ENCODE peak calls at places on chromosomes 3 and 15, in six cellular contexts. P is tibial artery, S is AG10803, V is kidney, K is GM23338, O is left lung. N is an unnamed sample.

GRCh38 chr15:68800875-68801274 is 19.8 kb downstream of the ANP32A start:
- DNase-seq in P (no peak), S (no peak), V (no peak), K (no peak), O (no peak), N (no peak)

GRCh38 chr15:43274136-43274535 is 7.4 kb upstream of the TGM5 start:
- DNase-seq in P (no peak), S (peak), V (no peak), K (no peak), O (no peak), N (no peak)

GRCh38 chr15:55552926-55553325 is 35.2 kb downstream of the PYGO1 start:
- DNase-seq in P (no peak), S (peak), V (peak), K (peak), O (no peak), N (peak)

GRCh38 chr3:119352863-119353527 is 58.8 kb downstream of the ARHGAP31 start:
- DNase-seq in P (no peak), S (peak), V (no peak), K (peak), O (no peak), N (peak)

GRCh38 chr3:177615015-177615414 is 417.7 kb upstream of the TBL1XR1 start:
- DNase-seq in P (peak), S (peak), V (peak), K (no peak), O (peak), N (peak)

GRCh38 chr15:84608707-84609284 is 8.0 kb downstream of the ZSCAN2 start:
- DNase-seq in P (no peak), S (no peak), V (no peak), K (peak), O (no peak), N (no peak)

GRCh38 chr3:61571516-61572336 is 10.4 kb downstream of the PTPRG start:
- DNase-seq in P (peak), S (peak), V (no peak), K (peak), O (no peak), N (peak)

GRCh38 chr15:77527164-77527778 is 105.4 kb downstream of the LINGO1 start:
- DNase-seq in P (no peak), S (peak), V (peak), K (peak), O (peak), N (peak)

GRCh38 chr15:38117781-38118180 is 134.9 kb upstream of the SPRED1 start:
- DNase-seq in P (no peak), S (no peak), V (no peak), K (no peak), O (no peak), N (no peak)

GRCh38 chr15:66721501-66721937 is 19.5 kb downstream of the SMAD6 start:
- DNase-seq in P (no peak), S (no peak), V (no peak), K (no peak), O (no peak), N (no peak)

GRCh38 chr15:56208641-56209155 is 35.0 kb downstream of the RFX7 start:
- DNase-seq in P (no peak), S (peak), V (no peak), K (no peak), O (no peak), N (no peak)

GRCh38 chr3:146325170-146325569 is 74.3 kb upstream of the PLSCR4 start:
- DNase-seq in P (no peak), S (no peak), V (no peak), K (no peak), O (no peak), N (no peak)

GRCh38 chr3:67765575-67765974 is 111.2 kb upstream of the SUCLG2 start:
- DNase-seq in P (no peak), S (no peak), V (no peak), K (no peak), O (no peak), N (peak)

GRCh38 chr3:45224824-45225464 is 1.1 kb downstream of the TMEM158 start:
- DNase-seq in P (peak), S (peak), V (peak), K (peak), O (peak), N (peak)

GRCh38 chr15:75620043-75620775 is 5.3 kb downstream of the SNUPN start:
- DNase-seq in P (peak), S (peak), V (no peak), K (no peak), O (peak), N (peak)

GRCh38 chr15:78265137-78265460 is 737 bp downstream of the DNAJA4 start:
- DNase-seq in P (no peak), S (no peak), V (peak), K (no peak), O (no peak), N (no peak)

GRCh38 chr15:68112711-68113110 is 58.6 kb downstream of the PIAS1 start:
- DNase-seq in P (no peak), S (no peak), V (no peak), K (no peak), O (no peak), N (no peak)

GRCh38 chr3:101852983-101853382 is 3.7 kb downstream of the NFKBIZ start:
- DNase-seq in P (no peak), S (no peak), V (no peak), K (no peak), O (no peak), N (no peak)

GRCh38 chr3:196643201-196643749 is 3.8 kb downstream of the NRROS start:
- DNase-seq in P (peak), S (no peak), V (peak), K (no peak), O (peak), N (no peak)

GRCh38 chr15:75808563-75808962 is 34.7 kb upstream of the UBE2Q2 start:
- DNase-seq in P (no peak), S (no peak), V (no peak), K (no peak), O (no peak), N (no peak)

GRCh38 chr3:171694888-171695287 is 115.4 kb downstream of the PLD1 start:
- DNase-seq in P (no peak), S (no peak), V (no peak), K (no peak), O (no peak), N (peak)

GRCh38 chr15:95646484-95646883 is 684.0 kb upstream of the NR2F2 start:
- DNase-seq in P (no peak), S (no peak), V (no peak), K (no peak), O (no peak), N (no peak)

GRCh38 chr3:193816656-193817311 is 223.8 kb downstream of the OPA1 start:
- DNase-seq in P (peak), S (peak), V (peak), K (peak), O (peak), N (peak)

GRCh38 chr3:66582721-66583141 is 81.9 kb upstream of the LRIG1 start:
- DNase-seq in P (no peak), S (peak), V (no peak), K (no peak), O (no peak), N (no peak)

GRCh38 chr3:15280853-15281532 is 51.4 kb downstream of the SH3BP5 start:
- DNase-seq in P (no peak), S (no peak), V (no peak), K (no peak), O (no peak), N (no peak)

GRCh38 chr15:74599156-74599555 is 16.5 kb upstream of the CLK3 start:
- DNase-seq in P (no peak), S (no peak), V (no peak), K (no peak), O (no peak), N (no peak)

GRCh38 chr3:135736740-135737139 is 228.8 kb upstream of the PPP2R3A start:
- DNase-seq in P (no peak), S (peak), V (no peak), K (peak), O (no peak), N (peak)

GRCh38 chr3:55481918-55482495 is 5.1 kb downstream of the WNT5A start:
- DNase-seq in P (no peak), S (peak), V (peak), K (peak), O (no peak), N (no peak)
- TF ChIP-seq CTCF in P (no peak), S (peak), V (no peak), K (no peak), O (no peak), N (peak)

DNA sequence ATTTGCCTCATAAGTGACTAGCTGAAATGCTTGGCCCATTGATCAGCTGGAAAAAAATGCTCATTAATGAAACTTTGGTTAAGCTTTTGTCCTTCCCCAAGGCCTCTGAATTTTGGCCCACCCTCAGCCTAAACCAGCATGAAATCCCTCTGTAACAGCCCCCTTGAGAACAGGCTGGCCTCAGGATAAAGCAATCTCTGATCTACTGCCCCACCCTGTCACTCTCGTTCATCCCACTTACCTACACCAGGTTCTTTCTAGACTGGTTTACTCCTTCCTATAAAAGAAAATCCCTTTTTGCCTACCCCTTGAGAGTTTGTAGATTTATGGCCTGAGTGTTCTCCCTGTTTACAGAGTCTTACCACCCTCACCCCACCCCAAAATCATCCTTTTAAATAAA is 3.4 kb upstream of the AEN start:
- DNase-seq in P (no peak), S (no peak), V (no peak), K (no peak), O (no peak), N (no peak)
- TF ChIP-seq CTCF in P (no peak), S (no peak), V (no peak), K (no peak), O (no peak), N (no peak)

DNA sequence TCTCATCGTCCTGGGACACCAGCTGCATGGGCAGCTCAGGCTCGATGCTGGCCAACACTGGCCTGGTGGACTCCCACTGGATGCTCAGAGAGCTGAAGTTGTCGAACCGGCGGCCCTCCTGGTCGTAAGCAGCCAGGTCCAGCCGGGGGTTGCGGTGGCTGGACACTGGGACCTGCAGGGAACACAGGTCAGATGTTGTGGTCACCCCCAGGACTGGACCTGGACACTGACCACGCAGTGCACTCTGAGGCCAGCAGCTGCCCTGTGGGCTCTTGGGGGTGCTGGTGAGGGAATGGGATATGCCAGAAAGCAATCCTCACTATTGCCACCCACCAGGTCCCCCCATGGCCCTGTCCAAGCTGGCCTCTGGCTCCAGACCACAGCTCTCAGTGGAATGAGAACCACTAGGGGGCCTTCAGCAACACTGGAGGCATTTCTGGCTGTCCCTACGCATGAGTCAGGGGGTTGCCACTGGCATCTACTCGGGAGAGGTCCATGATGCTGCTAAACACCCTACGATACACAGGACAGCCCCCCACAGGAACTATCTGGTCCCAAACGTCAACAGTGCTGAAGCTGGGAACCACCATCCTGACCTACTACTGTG is 66.1 kb downstream of the NUP210 start:
- DNase-seq in P (no peak), S (no peak), V (no peak), K (no peak), O (no peak), N (no peak)
- TF ChIP-seq CTCF in P (no peak), S (peak), V (no peak), K (peak), O (no peak), N (peak)

GRCh38 chr3:113096158-113096893 is 105.5 kb downstream of the GTPBP8 start:
- DNase-seq in P (no peak), S (peak), V (no peak), K (no peak), O (no peak), N (peak)
- TF ChIP-seq CTCF in P (no peak), S (no peak), V (no peak), K (no peak), O (no peak), N (no peak)

GRCh38 chr15:82106671-82107070 is 60.9 kb upstream of the MEX3B start:
- DNase-seq in P (no peak), S (no peak), V (no peak), K (no peak), O (no peak), N (no peak)

GRCh38 chr15:82105458-82106205 is 59.8 kb upstream of the MEX3B start:
- DNase-seq in P (no peak), S (peak), V (no peak), K (peak), O (peak), N (peak)

GRCh38 chr15:82111918-82112317 is 66.1 kb upstream of the MEX3B start:
- DNase-seq in P (no peak), S (peak), V (no peak), K (no peak), O (no peak), N (no peak)

GRCh38 chr15:82110144-82110543 is 64.3 kb upstream of the MEX3B start:
- DNase-seq in P (no peak), S (no peak), V (no peak), K (no peak), O (no peak), N (no peak)

GRCh38 chr15:82108489-82109078 is 62.8 kb upstream of the MEX3B start:
- DNase-seq in P (peak), S (peak), V (no peak), K (peak), O (peak), N (peak)
- TF ChIP-seq CTCF in P (peak), S (peak), V (peak), K (peak), O (peak), N (peak)